ENCODE peak calls at places on chromosomes 6 and 20, in seven cellular contexts. One of them, this sample, is unnamed. For H3K36me3, the result is how much of the 10 kb centered on the place peaks cover.

GRCh38 chr6:82032444-82032843 is 215.1 kb downstream of the IBTK start:
- DNase-seq in aorta: no peak
- DNase-seq in effector memory CD4-positive, alpha-beta T cell: no peak
- DNase-seq in heart left ventricle: no peak
- DNase-seq in psoas muscle: no peak
- DNase-seq in IMR-90: no peak
- DNase-seq in tibial nerve: no peak
- DNase-seq in this sample: no peak

GRCh38 chr6:168458101-168458500 is 17.1 kb downstream of the SMOC2 start:
- DNase-seq in aorta: no peak
- DNase-seq in effector memory CD4-positive, alpha-beta T cell: no peak
- DNase-seq in heart left ventricle: no peak
- DNase-seq in psoas muscle: no peak
- DNase-seq in IMR-90: no peak
- DNase-seq in tibial nerve: no peak
- DNase-seq in this sample: no peak

GRCh38 chr6:168737481-168737880 is 296.5 kb downstream of the SMOC2 start:
- DNase-seq in aorta: no peak
- DNase-seq in effector memory CD4-positive, alpha-beta T cell: no peak
- DNase-seq in heart left ventricle: no peak
- DNase-seq in psoas muscle: no peak
- DNase-seq in IMR-90: no peak
- DNase-seq in tibial nerve: no peak
- DNase-seq in this sample: no peak

GRCh38 chr6:162704001-162704400 is 23.6 kb downstream of the PRKN start:
- DNase-seq in aorta: no peak
- DNase-seq in effector memory CD4-positive, alpha-beta T cell: no peak
- DNase-seq in heart left ventricle: no peak
- DNase-seq in psoas muscle: no peak
- DNase-seq in IMR-90: no peak
- DNase-seq in tibial nerve: no peak
- DNase-seq in this sample: no peak

GRCh38 chr6:6640915-6641314 is 52.4 kb downstream of the LY86 start:
- DNase-seq in aorta: no peak
- DNase-seq in effector memory CD4-positive, alpha-beta T cell: no peak
- DNase-seq in heart left ventricle: no peak
- DNase-seq in psoas muscle: no peak
- DNase-seq in IMR-90: no peak
- DNase-seq in tibial nerve: no peak
- DNase-seq in this sample: no peak

GRCh38 chr20:21179796-21180195 is 53.9 kb downstream of the KIZ start:
- DNase-seq in aorta: no peak
- DNase-seq in effector memory CD4-positive, alpha-beta T cell: no peak
- DNase-seq in heart left ventricle: no peak
- DNase-seq in psoas muscle: no peak
- DNase-seq in IMR-90: peak
- DNase-seq in tibial nerve: no peak
- DNase-seq in this sample: no peak

GRCh38 chr20:1326031-1326930 is 2.7 kb downstream of the SDCBP2 start:
- DNase-seq in aorta: no peak
- DNase-seq in effector memory CD4-positive, alpha-beta T cell: no peak
- DNase-seq in heart left ventricle: no peak
- DNase-seq in psoas muscle: peak
- DNase-seq in IMR-90: peak
- DNase-seq in tibial nerve: no peak
- DNase-seq in this sample: no peak

GRCh38 chr20:61263084-61263695 is 11.1 kb downstream of the CDH4 start:
- DNase-seq in aorta: no peak
- DNase-seq in effector memory CD4-positive, alpha-beta T cell: no peak
- DNase-seq in heart left ventricle: no peak
- DNase-seq in psoas muscle: no peak
- DNase-seq in IMR-90: peak
- DNase-seq in tibial nerve: peak
- DNase-seq in this sample: no peak

GRCh38 chr20:1912056-1912455 is 16.8 kb downstream of the SIRPA start:
- DNase-seq in aorta: no peak
- DNase-seq in effector memory CD4-positive, alpha-beta T cell: no peak
- DNase-seq in heart left ventricle: peak
- DNase-seq in psoas muscle: no peak
- DNase-seq in IMR-90: no peak
- DNase-seq in tibial nerve: no peak
- DNase-seq in this sample: no peak

GRCh38 chr6:158536084-158536890 is 23.6 kb upstream of the TMEM181 start:
- DNase-seq in aorta: peak
- DNase-seq in effector memory CD4-positive, alpha-beta T cell: peak
- DNase-seq in heart left ventricle: peak
- DNase-seq in psoas muscle: peak
- DNase-seq in IMR-90: peak
- DNase-seq in tibial nerve: peak
- DNase-seq in this sample: peak

GRCh38 chr6:55281215-55281614 is 46.1 kb upstream of the GFRAL start:
- DNase-seq in aorta: no peak
- DNase-seq in effector memory CD4-positive, alpha-beta T cell: no peak
- DNase-seq in heart left ventricle: no peak
- DNase-seq in psoas muscle: no peak
- DNase-seq in IMR-90: no peak
- DNase-seq in tibial nerve: no peak
- DNase-seq in this sample: no peak

GRCh38 chr6:55277628-55278003 is 49.7 kb upstream of the GFRAL start:
- DNase-seq in aorta: no peak
- DNase-seq in effector memory CD4-positive, alpha-beta T cell: no peak
- DNase-seq in heart left ventricle: no peak
- DNase-seq in psoas muscle: no peak
- DNase-seq in IMR-90: no peak
- DNase-seq in tibial nerve: no peak
- DNase-seq in this sample: no peak

GRCh38 chr6:55282145-55282544 is 45.1 kb upstream of the GFRAL start:
- DNase-seq in aorta: no peak
- DNase-seq in effector memory CD4-positive, alpha-beta T cell: no peak
- DNase-seq in heart left ventricle: no peak
- DNase-seq in psoas muscle: no peak
- DNase-seq in IMR-90: no peak
- DNase-seq in tibial nerve: no peak
- DNase-seq in this sample: no peak

GRCh38 chr6:55276745-55277627 is 50.3 kb upstream of the GFRAL start:
- DNase-seq in aorta: no peak
- DNase-seq in effector memory CD4-positive, alpha-beta T cell: no peak
- DNase-seq in heart left ventricle: peak
- DNase-seq in psoas muscle: no peak
- DNase-seq in IMR-90: peak
- DNase-seq in tibial nerve: peak
- DNase-seq in this sample: peak
- H3K4me3 ChIP-seq in aorta: no peak
- H3K4me3 ChIP-seq in effector memory CD4-positive, alpha-beta T cell: no peak
- H3K4me3 ChIP-seq in heart left ventricle: no peak
- H3K4me3 ChIP-seq in psoas muscle: no peak
- H3K4me3 ChIP-seq in IMR-90: no peak
- H3K4me3 ChIP-seq in tibial nerve: no peak
- H3K4me3 ChIP-seq in this sample: no peak

DNA sequence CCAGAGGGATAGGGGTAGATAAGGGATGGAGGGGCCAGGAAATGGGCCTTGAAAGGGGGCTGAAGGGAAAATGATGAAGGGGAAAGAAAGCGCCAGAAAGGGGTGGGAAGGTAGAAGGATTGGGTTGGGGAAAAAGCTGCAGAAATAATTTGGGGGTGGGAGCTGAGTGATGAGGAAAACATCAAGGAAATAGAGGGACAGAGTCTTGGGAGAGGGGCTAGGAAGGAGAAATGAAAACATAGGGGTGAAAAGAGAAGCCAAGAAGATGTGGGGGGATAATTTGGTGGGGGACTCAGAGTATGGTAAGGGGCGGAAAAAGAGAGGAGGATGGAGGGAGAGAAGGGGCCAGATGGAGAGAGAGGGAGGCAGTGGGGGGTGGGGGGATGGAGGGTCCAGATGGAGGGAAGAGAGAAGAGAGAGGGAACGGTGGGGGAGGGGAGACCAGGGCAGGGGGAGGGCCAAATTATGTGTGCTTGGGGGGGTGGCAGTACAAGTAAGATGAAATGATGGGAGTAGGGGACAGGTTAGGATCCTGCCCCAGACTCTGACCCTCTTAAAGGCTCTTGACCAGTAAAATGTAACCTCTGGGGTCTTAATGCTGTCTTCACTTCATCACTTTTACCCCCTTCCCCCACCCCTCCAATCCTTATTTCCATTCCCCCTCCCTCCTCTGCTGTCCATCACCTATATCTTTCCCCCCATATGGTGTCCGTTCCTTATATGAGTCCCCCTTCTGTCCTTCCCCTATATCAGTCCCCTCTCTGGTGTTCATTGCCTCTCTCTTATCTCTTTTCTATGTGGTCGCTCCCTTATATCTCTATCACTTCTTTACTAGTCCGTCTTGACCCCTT is 853 bp downstream of the SYNGAP1 start:
- DNase-seq in aorta: no peak
- DNase-seq in effector memory CD4-positive, alpha-beta T cell: no peak
- DNase-seq in heart left ventricle: peak
- DNase-seq in psoas muscle: no peak
- DNase-seq in IMR-90: no peak
- DNase-seq in tibial nerve: no peak
- DNase-seq in this sample: no peak
- H3K27ac ChIP-seq in aorta: no peak
- H3K27ac ChIP-seq in effector memory CD4-positive, alpha-beta T cell: no peak
- H3K27ac ChIP-seq in heart left ventricle: no peak
- H3K27ac ChIP-seq in psoas muscle: no peak
- H3K27ac ChIP-seq in IMR-90: peak
- H3K27ac ChIP-seq in tibial nerve: peak
- H3K27ac ChIP-seq in this sample: peak

GRCh38 chr20:49262444-49262843 is 15.4 kb downstream of the ZNFX1 start:
- DNase-seq in aorta: no peak
- DNase-seq in effector memory CD4-positive, alpha-beta T cell: no peak
- DNase-seq in heart left ventricle: no peak
- DNase-seq in psoas muscle: no peak
- DNase-seq in IMR-90: no peak
- DNase-seq in tibial nerve: no peak
- DNase-seq in this sample: no peak

GRCh38 chr20:49261173-49261572 is 16.7 kb downstream of the ZNFX1 start:
- DNase-seq in aorta: no peak
- DNase-seq in effector memory CD4-positive, alpha-beta T cell: no peak
- DNase-seq in heart left ventricle: no peak
- DNase-seq in psoas muscle: no peak
- DNase-seq in IMR-90: no peak
- DNase-seq in tibial nerve: no peak
- DNase-seq in this sample: no peak

GRCh38 chr20:49259284-49259683 is 18.6 kb downstream of the ZNFX1 start:
- DNase-seq in aorta: no peak
- DNase-seq in effector memory CD4-positive, alpha-beta T cell: no peak
- DNase-seq in heart left ventricle: no peak
- DNase-seq in psoas muscle: no peak
- DNase-seq in IMR-90: no peak
- DNase-seq in tibial nerve: no peak
- DNase-seq in this sample: no peak

GRCh38 chr20:49259799-49260198 is 18.1 kb downstream of the ZNFX1 start:
- DNase-seq in aorta: no peak
- DNase-seq in effector memory CD4-positive, alpha-beta T cell: no peak
- DNase-seq in heart left ventricle: no peak
- DNase-seq in psoas muscle: no peak
- DNase-seq in IMR-90: no peak
- DNase-seq in tibial nerve: no peak
- DNase-seq in this sample: no peak

GRCh38 chr20:49260218-49260617 is 17.6 kb downstream of the ZNFX1 start:
- DNase-seq in aorta: no peak
- DNase-seq in effector memory CD4-positive, alpha-beta T cell: no peak
- DNase-seq in heart left ventricle: no peak
- DNase-seq in psoas muscle: no peak
- DNase-seq in IMR-90: no peak
- DNase-seq in tibial nerve: no peak
- DNase-seq in this sample: no peak
- H3K36me3 ChIP-seq in aorta: under half
- H3K36me3 ChIP-seq in effector memory CD4-positive, alpha-beta T cell: half or more
- H3K36me3 ChIP-seq in heart left ventricle: half or more
- H3K36me3 ChIP-seq in psoas muscle: half or more
- H3K36me3 ChIP-seq in IMR-90: half or more
- H3K36me3 ChIP-seq in tibial nerve: under half
- H3K36me3 ChIP-seq in this sample: under half

DNA sequence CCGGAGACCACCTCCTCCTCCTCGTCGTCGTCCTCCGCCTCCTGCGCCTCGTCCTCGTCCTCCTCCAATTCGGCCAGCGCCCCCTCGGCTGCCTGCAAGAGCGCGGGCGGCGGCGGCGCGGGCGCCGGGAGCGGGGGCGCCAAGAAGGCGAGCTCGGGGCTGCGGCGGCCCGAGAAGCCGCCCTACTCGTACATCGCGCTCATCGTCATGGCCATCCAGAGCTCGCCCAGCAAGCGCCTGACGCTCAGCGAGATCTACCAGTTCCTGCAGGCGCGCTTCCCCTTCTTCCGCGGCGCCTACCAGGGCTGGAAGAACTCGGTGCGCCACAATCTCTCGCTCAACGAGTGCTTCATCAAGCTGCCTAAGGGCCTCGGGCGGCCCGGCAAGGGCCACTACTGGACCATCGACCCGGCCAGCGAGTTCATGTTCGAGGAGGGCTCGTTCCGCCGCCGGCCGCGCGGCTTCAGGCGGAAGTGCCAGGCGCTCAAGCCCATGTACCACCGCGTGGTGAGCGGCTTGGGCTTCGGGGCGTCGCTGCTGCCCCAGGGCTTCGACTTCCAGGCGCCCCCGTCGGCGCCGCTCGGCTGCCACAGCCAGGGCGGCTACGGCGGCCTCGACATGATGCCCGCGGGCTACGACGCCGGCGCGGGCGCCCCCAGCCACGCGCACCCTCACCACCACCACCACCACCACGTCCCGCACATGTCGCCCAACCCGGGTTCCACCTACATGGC is 862 bp downstream of the FOXF2 start:
- DNase-seq in aorta: no peak
- DNase-seq in effector memory CD4-positive, alpha-beta T cell: no peak
- DNase-seq in heart left ventricle: peak
- DNase-seq in psoas muscle: no peak
- DNase-seq in IMR-90: peak
- DNase-seq in tibial nerve: no peak
- DNase-seq in this sample: no peak
- H3K4me3 ChIP-seq in aorta: peak
- H3K4me3 ChIP-seq in effector memory CD4-positive, alpha-beta T cell: peak
- H3K4me3 ChIP-seq in heart left ventricle: peak
- H3K4me3 ChIP-seq in psoas muscle: peak
- H3K4me3 ChIP-seq in IMR-90: peak
- H3K4me3 ChIP-seq in tibial nerve: peak
- H3K4me3 ChIP-seq in this sample: peak

This sample was measured in Peyer's patch.